ENCODE peak calls at places on chromosome 17, in ten cellular contexts. U is GM18507, Y is Daoy, I is GOT3, B is NCI-H2171, K is skeletal muscle cell, S is Calu3, E is germinal center, J is smooth muscle cell of the brain vasculature, M is lower lobe of right lung. O is an unnamed sample.

GRCh38 chr17:57130708-57131461 is 45.8 kb downstream of the AKAP1 start:
- DNase-seq in U (peak), Y (peak), I (no peak), B (peak), K (peak), S (peak), E (peak), J (peak), M (peak), O (peak)

GRCh38 chr17:19905514-19905913 is 37.8 kb upstream of the ULK2 start:
- DNase-seq in U (no peak), Y (no peak), I (no peak), B (no peak), K (no peak), S (no peak), E (no peak), J (no peak), M (no peak), O (no peak)

GRCh38 chr17:45114117-45114932 is 18.0 kb downstream of the PLCD3 start:
- DNase-seq in U (no peak), Y (no peak), I (no peak), B (no peak), K (no peak), S (no peak), E (no peak), J (no peak), M (no peak), O (no peak)

GRCh38 chr17:82170412-82170961 is 42.2 kb downstream of the CCDC57 start:
- DNase-seq in U (no peak), Y (no peak), I (no peak), B (peak), K (no peak), S (no peak), E (no peak), J (no peak), M (peak), O (no peak)

GRCh38 chr17:41972571-41973411 is 6.2 kb downstream of the CNP start:
- DNase-seq in U (peak), Y (no peak), I (no peak), B (peak), K (no peak), S (peak), E (no peak), J (no peak), M (peak), O (no peak)

GRCh38 chr17:28484296-28484695 is 10.9 kb downstream of the SLC13A2 start:
- DNase-seq in U (peak), Y (no peak), I (no peak), B (no peak), K (no peak), S (no peak), E (no peak), J (no peak), M (no peak), O (no peak)

GRCh38 chr17:33106525-33107162 is 115.0 kb downstream of the SPACA3 start:
- DNase-seq in U (no peak), Y (no peak), I (no peak), B (no peak), K (no peak), S (no peak), E (no peak), J (no peak), M (no peak), O (no peak)

GRCh38 chr17:8430966-8431365 is 4.7 kb upstream of the NDEL1 start:
- DNase-seq in U (no peak), Y (peak), I (peak), B (no peak), K (no peak), S (no peak), E (no peak), J (no peak), M (no peak), O (no peak)

GRCh38 chr17:8462564-8462963 is 26.9 kb downstream of the NDEL1 start:
- DNase-seq in U (no peak), Y (no peak), I (no peak), B (no peak), K (no peak), S (no peak), E (no peak), J (no peak), M (no peak), O (no peak)

GRCh38 chr17:76383645-76384221 is 676 bp upstream of the SPHK1 start:
- DNase-seq in U (no peak), Y (peak), I (no peak), B (no peak), K (no peak), S (peak), E (peak), J (no peak), M (peak), O (no peak)

GRCh38 chr17:61469474-61469873 is 17.3 kb downstream of the TBX4 start:
- DNase-seq in U (no peak), Y (no peak), I (no peak), B (no peak), K (no peak), S (no peak), E (no peak), J (no peak), M (no peak), O (no peak)

GRCh38 chr17:37124074-37124824 is 175.5 kb downstream of the AATF start:
- DNase-seq in U (no peak), Y (no peak), I (no peak), B (no peak), K (no peak), S (no peak), E (no peak), J (no peak), M (no peak), O (no peak)

GRCh38 chr17:78802008-78802407 is 19.9 kb upstream of the CYTH1 start:
- DNase-seq in U (no peak), Y (no peak), I (no peak), B (no peak), K (no peak), S (no peak), E (no peak), J (no peak), M (no peak), O (no peak)